ENCODE peak calls at places on chromosome 6, in seven cellular contexts. G is IMR-90, D is mesendoderm, S is neuronal stem cell, P is H9, Q is trophoblast cell, T is H1. C is an unnamed sample.

GRCh38 chr6:20236899-20237600 is 24.8 kb upstream of the MBOAT1 start:
- DNase-seq in G (no peak), D (no peak), S (no peak), P (no peak), Q (no peak), T (no peak), C (no peak)

GRCh38 chr6:16651871-16652270 is 109.4 kb downstream of the ATXN1 start:
- DNase-seq in G (no peak), D (no peak), S (no peak), P (no peak), Q (no peak), T (no peak), C (no peak)

GRCh38 chr6:2030682-2031244 is 214.6 kb downstream of the GMDS start:
- DNase-seq in G (peak), D (no peak), S (no peak), P (peak), Q (no peak), T (no peak), C (no peak)

GRCh38 chr6:149484733-149485700 is at the start of gene ZC3H12D:
- DNase-seq in G (peak), D (peak), S (no peak), P (peak), Q (peak), T (no peak), C (peak)

GRCh38 chr6:83536034-83536646 is 23.8 kb downstream of the PRSS35 start:
- DNase-seq in G (peak), D (peak), S (peak), P (peak), Q (peak), T (peak), C (peak)

GRCh38 chr6:44011350-44011925 is 115.8 kb downstream of the MRPL14 start:
- DNase-seq in G (no peak), D (no peak), S (no peak), P (no peak), Q (no peak), T (no peak), C (no peak)

GRCh38 chr6:166411721-166412151 is 29.0 kb upstream of the MPC1 start:
- DNase-seq in G (no peak), D (no peak), S (no peak), P (no peak), Q (no peak), T (no peak), C (no peak)

GRCh38 chr6:12776291-12776690 is 59.7 kb downstream of the PHACTR1 start:
- DNase-seq in G (no peak), D (peak), S (no peak), P (no peak), Q (no peak), T (no peak), C (no peak)

GRCh38 chr6:36345681-36346417 is 9.2 kb upstream of the BNIP5 start:
- DNase-seq in G (no peak), D (peak), S (no peak), P (peak), Q (peak), T (peak), C (no peak)

GRCh38 chr6:114108119-114109002 is 137.4 kb upstream of the HDAC2 start:
- DNase-seq in G (peak), D (peak), S (peak), P (peak), Q (peak), T (peak), C (peak)

GRCh38 chr6:120604510-120604909 is 729.8 kb downstream of the TBC1D32 start:
- DNase-seq in G (no peak), D (no peak), S (no peak), P (no peak), Q (no peak), T (no peak), C (no peak)

GRCh38 chr6:120606743-120607142 is 727.5 kb downstream of the TBC1D32 start:
- DNase-seq in G (no peak), D (peak), S (no peak), P (peak), Q (no peak), T (no peak), C (no peak)

GRCh38 chr6:120608826-120609225 is 725.5 kb downstream of the TBC1D32 start:
- DNase-seq in G (no peak), D (no peak), S (no peak), P (no peak), Q (no peak), T (no peak), C (no peak)
- H4K8ac ChIP-seq in G (no peak), D (no peak), S (no peak), P (no peak), Q (no peak), T (no peak), C (no peak)

GRCh38 chr6:119349041-119349340 is 570 bp downstream of the MAN1A1 start:
- DNase-seq in G (no peak), D (no peak), S (no peak), P (no peak), Q (no peak), T (peak), C (no peak)
- H3K9ac ChIP-seq in G (peak), D (peak), S (peak), P (no peak), Q (peak), T (peak), C (peak)

DNA sequence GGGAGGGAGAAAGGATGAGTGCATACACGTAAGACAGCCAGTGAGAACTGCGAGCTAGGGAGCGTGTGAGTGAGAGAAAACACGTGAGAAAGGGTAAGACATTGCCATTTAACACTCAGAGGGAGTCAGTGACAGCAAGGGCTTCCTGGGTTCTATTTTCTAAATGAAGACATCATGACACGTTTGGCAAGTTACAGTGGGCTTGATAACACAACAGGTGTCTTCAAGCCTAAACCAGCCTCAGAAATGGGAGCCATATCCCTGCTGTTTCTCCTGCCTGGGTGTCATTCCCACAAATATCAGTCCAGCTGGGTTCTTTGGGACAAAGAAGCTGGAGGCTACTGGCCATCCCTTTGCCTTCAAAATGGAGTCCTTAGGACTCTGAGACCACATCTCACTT is 16.9 kb upstream of the MOCS1 start:
- DNase-seq in G (no peak), D (no peak), S (no peak), P (no peak), Q (no peak), T (no peak), C (no peak)
- H3K23ac ChIP-seq in G (no peak), D (no peak), S (no peak), P (no peak), Q (no peak), T (no peak), C (no peak)

GRCh38 chr6:87420360-87420759 is 12.6 kb downstream of the CFAP206 start:
- DNase-seq in G (no peak), D (no peak), S (no peak), P (no peak), Q (no peak), T (no peak), C (no peak)
- H4K8ac ChIP-seq in G (no peak), D (no peak), S (no peak), P (no peak), Q (no peak), T (no peak), C (no peak)

GRCh38 chr6:111692327-111693164 is 86.9 kb upstream of the TRAF3IP2 start:
- DNase-seq in G (no peak), D (no peak), S (no peak), P (no peak), Q (no peak), T (no peak), C (no peak)
- H3K9ac ChIP-seq in G (no peak), D (no peak), S (peak), P (no peak), Q (no peak), T (no peak), C (no peak)

GRCh38 chr6:155883334-155883731 is 427.7 kb upstream of the NOX3 start:
- DNase-seq in G (no peak), D (no peak), S (no peak), P (no peak), Q (no peak), T (no peak), C (peak)

GRCh38 chr6:155883741-155884140 is 428.1 kb upstream of the NOX3 start:
- DNase-seq in G (peak), D (no peak), S (no peak), P (no peak), Q (no peak), T (no peak), C (peak)

GRCh38 chr6:155882527-155883333 is 427.1 kb upstream of the NOX3 start:
- DNase-seq in G (peak), D (no peak), S (no peak), P (no peak), Q (no peak), T (no peak), C (peak)

GRCh38 chr6:155881845-155882526 is 426.3 kb upstream of the NOX3 start:
- DNase-seq in G (no peak), D (no peak), S (no peak), P (no peak), Q (no peak), T (no peak), C (peak)

DNA sequence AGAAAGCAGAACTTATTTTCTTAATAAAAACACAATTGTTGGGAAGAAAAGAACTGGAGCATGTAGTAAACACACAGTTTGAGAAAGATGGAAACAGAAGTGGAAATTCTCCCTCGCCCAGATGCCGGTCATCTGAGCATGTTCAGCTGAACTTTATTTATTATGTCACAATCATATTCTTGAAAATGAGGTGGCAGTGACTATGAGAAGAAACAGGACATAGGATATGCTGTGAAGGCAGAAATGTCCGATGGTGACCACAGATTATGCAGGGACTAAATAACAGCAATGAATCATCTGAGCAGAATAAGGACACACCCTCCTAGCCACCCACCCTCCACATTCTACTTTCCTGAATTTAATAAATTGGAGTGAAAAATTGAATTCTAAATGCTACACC is 425.3 kb upstream of the NOX3 start:
- DNase-seq in G (peak), D (no peak), S (no peak), P (no peak), Q (no peak), T (no peak), C (peak)
- H3K23ac ChIP-seq in G (no peak), D (no peak), S (no peak), P (no peak), Q (peak), T (no peak), C (no peak)

C was measured in mesenchymal stem cell.